ENCODE peak calls at places on chromosome 15, in seven cellular contexts. One of them, this sample, is unnamed.

GRCh38 chr15:33468740-33469139 is 158.0 kb downstream of the RYR3 start:
- DNase-seq in natural killer cell: no peak
- DNase-seq in RWPE1: no peak
- DNase-seq in tibial artery: no peak
- DNase-seq in AG09319: no peak
- DNase-seq in lower leg skin: no peak
- DNase-seq in CD4-positive, alpha-beta T cell: no peak
- DNase-seq in this sample: no peak

GRCh38 chr15:38587214-38587613 is 22.6 kb upstream of the RASGRP1 start:
- DNase-seq in AG09319: no peak
- DNase-seq in natural killer cell: no peak
- DNase-seq in tibial artery: no peak
- DNase-seq in CD4-positive, alpha-beta T cell: no peak
- DNase-seq in RWPE1: no peak
- DNase-seq in lower leg skin: no peak
- DNase-seq in this sample: no peak

GRCh38 chr15:56349554-56349953 is 15.7 kb upstream of the TEX9 start:
- DNase-seq in lower leg skin: no peak
- DNase-seq in AG09319: no peak
- DNase-seq in CD4-positive, alpha-beta T cell: no peak
- DNase-seq in natural killer cell: no peak
- DNase-seq in RWPE1: no peak
- DNase-seq in tibial artery: no peak
- DNase-seq in this sample: no peak

GRCh38 chr15:92527197-92527596 is 128.4 kb downstream of the FAM174B start:
- DNase-seq in tibial artery: peak; percentile 67
- DNase-seq in CD4-positive, alpha-beta T cell: no peak
- DNase-seq in lower leg skin: no peak
- DNase-seq in natural killer cell: no peak
- DNase-seq in AG09319: no peak
- DNase-seq in RWPE1: no peak
- DNase-seq in this sample: peak; percentile 22

GRCh38 chr15:22913646-22914380 is 66.4 kb downstream of the CYFIP1 start:
- DNase-seq in natural killer cell: no peak
- DNase-seq in AG09319: no peak
- DNase-seq in lower leg skin: no peak
- DNase-seq in CD4-positive, alpha-beta T cell: no peak
- DNase-seq in tibial artery: no peak
- DNase-seq in RWPE1: no peak
- DNase-seq in this sample: no peak

GRCh38 chr15:31303434-31304073 is 23.1 kb upstream of the KLF13 start:
- DNase-seq in lower leg skin: peak; percentile 93
- DNase-seq in tibial artery: peak; percentile 70
- DNase-seq in AG09319: no peak
- DNase-seq in natural killer cell: no peak
- DNase-seq in CD4-positive, alpha-beta T cell: no peak
- DNase-seq in RWPE1: peak; percentile 55
- DNase-seq in this sample: peak; percentile 7

GRCh38 chr15:48622227-48622626 is 23.3 kb downstream of the FBN1 start:
- DNase-seq in natural killer cell: no peak
- DNase-seq in RWPE1: no peak
- DNase-seq in tibial artery: no peak
- DNase-seq in lower leg skin: no peak
- DNase-seq in AG09319: no peak
- DNase-seq in CD4-positive, alpha-beta T cell: no peak
- DNase-seq in this sample: no peak

GRCh38 chr15:54576303-54576935 is 598.2 kb downstream of the UNC13C start:
- DNase-seq in tibial artery: no peak
- DNase-seq in AG09319: no peak
- DNase-seq in natural killer cell: no peak
- DNase-seq in RWPE1: no peak
- DNase-seq in lower leg skin: no peak
- DNase-seq in CD4-positive, alpha-beta T cell: no peak
- DNase-seq in this sample: no peak

GRCh38 chr15:41653760-41654159 is 6.4 kb upstream of the MGA start:
- DNase-seq in CD4-positive, alpha-beta T cell: no peak
- DNase-seq in lower leg skin: no peak
- DNase-seq in natural killer cell: no peak
- DNase-seq in tibial artery: no peak
- DNase-seq in RWPE1: no peak
- DNase-seq in AG09319: no peak
- DNase-seq in this sample: no peak

GRCh38 chr15:36645106-36645505 is 65.7 kb downstream of the CDIN1 start:
- DNase-seq in lower leg skin: no peak
- DNase-seq in natural killer cell: no peak
- DNase-seq in CD4-positive, alpha-beta T cell: no peak
- DNase-seq in AG09319: no peak
- DNase-seq in tibial artery: no peak
- DNase-seq in RWPE1: peak; percentile 14
- DNase-seq in this sample: peak; percentile 8

GRCh38 chr15:41024141-41024540 is 70.9 kb downstream of the CHAC1 start:
- DNase-seq in RWPE1: no peak
- DNase-seq in AG09319: peak; percentile 73
- DNase-seq in lower leg skin: no peak
- DNase-seq in tibial artery: no peak
- DNase-seq in natural killer cell: no peak
- DNase-seq in CD4-positive, alpha-beta T cell: no peak
- DNase-seq in this sample: peak; percentile 74

GRCh38 chr15:39270221-39270835 is 310.6 kb upstream of the THBS1 start:
- DNase-seq in natural killer cell: no peak
- DNase-seq in AG09319: no peak
- DNase-seq in CD4-positive, alpha-beta T cell: no peak
- DNase-seq in RWPE1: no peak
- DNase-seq in lower leg skin: no peak
- DNase-seq in tibial artery: no peak
- DNase-seq in this sample: no peak

GRCh38 chr15:62868507-62868906 is 174.0 kb upstream of the TPM1 start:
- DNase-seq in natural killer cell: no peak
- DNase-seq in RWPE1: no peak
- DNase-seq in CD4-positive, alpha-beta T cell: no peak
- DNase-seq in lower leg skin: no peak
- DNase-seq in AG09319: peak; percentile 69
- DNase-seq in tibial artery: no peak
- DNase-seq in this sample: peak; percentile 79

GRCh38 chr15:44545934-44546802 is 9.2 kb downstream of the EIF3J start:
- DNase-seq in CD4-positive, alpha-beta T cell: no peak
- DNase-seq in natural killer cell: no peak
- DNase-seq in RWPE1: no peak
- DNase-seq in lower leg skin: no peak
- DNase-seq in AG09319: no peak
- DNase-seq in tibial artery: no peak
- DNase-seq in this sample: peak; percentile 39

GRCh38 chr15:90143176-90143655 is 40.9 kb upstream of the IDH2 start:
- DNase-seq in RWPE1: peak; percentile 72
- DNase-seq in lower leg skin: no peak
- DNase-seq in tibial artery: no peak
- DNase-seq in natural killer cell: peak; percentile 26
- DNase-seq in AG09319: no peak
- DNase-seq in CD4-positive, alpha-beta T cell: peak; percentile 35
- DNase-seq in this sample: peak; percentile 78

GRCh38 chr15:82828064-82828463 is 18.6 kb downstream of the WHAMM start:
- DNase-seq in tibial artery: no peak
- DNase-seq in CD4-positive, alpha-beta T cell: no peak
- DNase-seq in lower leg skin: no peak
- DNase-seq in RWPE1: no peak
- DNase-seq in natural killer cell: no peak
- DNase-seq in AG09319: no peak
- DNase-seq in this sample: no peak

GRCh38 chr15:100926971-100927756 is 8.0 kb downstream of the LRRK1 start:
- DNase-seq in tibial artery: no peak
- DNase-seq in RWPE1: no peak
- DNase-seq in lower leg skin: peak; percentile 56
- DNase-seq in AG09319: no peak
- DNase-seq in CD4-positive, alpha-beta T cell: no peak
- DNase-seq in natural killer cell: no peak
- DNase-seq in this sample: no peak

GRCh38 chr15:99536422-99537033 is 29.3 kb upstream of the MEF2A start:
- DNase-seq in lower leg skin: peak; percentile 89
- DNase-seq in AG09319: no peak
- DNase-seq in CD4-positive, alpha-beta T cell: no peak
- DNase-seq in tibial artery: peak; percentile 90
- DNase-seq in natural killer cell: no peak
- DNase-seq in RWPE1: peak; percentile 39
- DNase-seq in this sample: no peak

GRCh38 chr15:66708389-66708788 is 6.4 kb downstream of the SMAD6 start:
- DNase-seq in AG09319: no peak
- DNase-seq in tibial artery: no peak
- DNase-seq in CD4-positive, alpha-beta T cell: no peak
- DNase-seq in RWPE1: no peak
- DNase-seq in lower leg skin: no peak
- DNase-seq in natural killer cell: no peak
- DNase-seq in this sample: no peak

GRCh38 chr15:88385078-88385700 is 82.0 kb downstream of the MRPL46 start:
- DNase-seq in CD4-positive, alpha-beta T cell: no peak
- DNase-seq in lower leg skin: no peak
- DNase-seq in natural killer cell: no peak
- DNase-seq in AG09319: no peak
- DNase-seq in tibial artery: no peak
- DNase-seq in RWPE1: peak; percentile 62
- DNase-seq in this sample: no peak

GRCh38 chr15:39908186-39908585 is 11.9 kb downstream of the GPR176 start:
- DNase-seq in AG09319: no peak
- DNase-seq in RWPE1: peak; percentile 84
- DNase-seq in natural killer cell: no peak
- DNase-seq in lower leg skin: no peak
- DNase-seq in tibial artery: no peak
- DNase-seq in CD4-positive, alpha-beta T cell: no peak
- DNase-seq in this sample: peak; percentile 94

GRCh38 chr15:91853968-91854943 is 748 bp downstream of the SLCO3A1 start:
- DNase-seq in tibial artery: peak; percentile 72
- DNase-seq in natural killer cell: peak; percentile 55
- DNase-seq in RWPE1: peak; percentile 49
- DNase-seq in CD4-positive, alpha-beta T cell: peak; percentile 13
- DNase-seq in AG09319: no peak
- DNase-seq in lower leg skin: peak; percentile 91
- DNase-seq in this sample: peak; percentile 7

GRCh38 chr15:66830358-66830757 is 128.3 kb downstream of the SMAD6 start:
- DNase-seq in AG09319: no peak
- DNase-seq in CD4-positive, alpha-beta T cell: no peak
- DNase-seq in RWPE1: peak; percentile 76
- DNase-seq in lower leg skin: no peak
- DNase-seq in tibial artery: peak; percentile 27
- DNase-seq in natural killer cell: no peak
- DNase-seq in this sample: peak; percentile 29

DNA sequence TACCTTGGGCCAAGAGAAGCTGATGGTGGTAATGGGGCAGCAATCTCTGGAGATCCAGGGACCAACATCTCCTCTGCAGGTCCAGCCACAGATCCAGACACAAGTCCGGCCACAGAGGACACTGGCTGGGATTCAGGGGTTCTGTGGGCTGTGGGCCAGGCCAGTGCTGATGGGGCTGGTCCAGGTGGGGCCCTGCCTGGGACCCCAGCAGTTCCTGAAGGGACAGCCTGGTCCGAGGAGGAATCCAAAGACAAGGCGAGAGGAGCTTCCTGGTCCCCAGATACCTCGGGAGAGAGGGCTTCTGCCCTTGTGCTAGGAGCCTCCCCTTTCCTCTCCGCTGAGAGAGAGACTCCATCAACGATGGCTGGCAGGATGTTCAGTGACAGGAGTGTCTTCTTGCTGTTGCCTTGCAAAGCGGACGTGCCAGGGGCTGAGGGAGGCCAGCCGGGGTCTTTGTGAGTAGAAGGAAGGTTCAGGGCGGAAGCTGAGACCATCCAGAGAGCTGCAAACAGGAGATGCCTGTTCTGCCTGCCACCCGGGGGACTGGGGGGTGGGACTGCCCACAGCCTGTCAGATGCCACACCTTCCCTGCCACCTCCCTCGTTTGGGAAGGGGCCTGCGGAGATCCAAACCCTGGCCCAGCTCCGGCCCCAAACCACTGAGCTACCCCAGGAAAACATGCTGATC is 24.5 kb upstream of the GOLGA6C start:
- DNase-seq in natural killer cell: no peak
- DNase-seq in CD4-positive, alpha-beta T cell: no peak
- DNase-seq in AG09319: no peak
- DNase-seq in tibial artery: peak; percentile 51
- DNase-seq in lower leg skin: no peak
- DNase-seq in RWPE1: no peak
- DNase-seq in this sample: no peak
- TF ChIP-seq CTCF in natural killer cell: no peak
- TF ChIP-seq CTCF in CD4-positive, alpha-beta T cell: no peak
- TF ChIP-seq CTCF in AG09319: no peak
- TF ChIP-seq CTCF in tibial artery: no peak
- TF ChIP-seq CTCF in lower leg skin: no peak
- TF ChIP-seq CTCF in RWPE1: no peak
- TF ChIP-seq CTCF in this sample: no peak

GRCh38 chr15:80176443-80176842 is 23.6 kb downstream of the FAH start:
- DNase-seq in lower leg skin: no peak
- DNase-seq in CD4-positive, alpha-beta T cell: no peak
- DNase-seq in AG09319: no peak
- DNase-seq in tibial artery: no peak
- DNase-seq in natural killer cell: no peak
- DNase-seq in RWPE1: no peak
- DNase-seq in this sample: no peak
- TF ChIP-seq CTCF in lower leg skin: no peak
- TF ChIP-seq CTCF in CD4-positive, alpha-beta T cell: no peak
- TF ChIP-seq CTCF in AG09319: no peak
- TF ChIP-seq CTCF in tibial artery: no peak
- TF ChIP-seq CTCF in natural killer cell: no peak
- TF ChIP-seq CTCF in RWPE1: no peak
- TF ChIP-seq CTCF in this sample: no peak

GRCh38 chr15:73709671-73710070 is 25.5 kb downstream of the CD276 start:
- DNase-seq in CD4-positive, alpha-beta T cell: no peak
- DNase-seq in tibial artery: no peak
- DNase-seq in lower leg skin: no peak
- DNase-seq in natural killer cell: no peak
- DNase-seq in RWPE1: no peak
- DNase-seq in AG09319: no peak
- DNase-seq in this sample: no peak

GRCh38 chr15:73711526-73711925 is 27.3 kb downstream of the CD276 start:
- DNase-seq in AG09319: no peak
- DNase-seq in lower leg skin: no peak
- DNase-seq in CD4-positive, alpha-beta T cell: no peak
- DNase-seq in natural killer cell: no peak
- DNase-seq in tibial artery: no peak
- DNase-seq in RWPE1: no peak
- DNase-seq in this sample: no peak

GRCh38 chr15:73714695-73715301 is 30.6 kb downstream of the CD276 start:
- DNase-seq in AG09319: no peak
- DNase-seq in CD4-positive, alpha-beta T cell: no peak
- DNase-seq in lower leg skin: no peak
- DNase-seq in natural killer cell: no peak
- DNase-seq in tibial artery: no peak
- DNase-seq in RWPE1: no peak
- DNase-seq in this sample: no peak

GRCh38 chr15:73710321-73710720 is 26.1 kb downstream of the CD276 start:
- DNase-seq in tibial artery: no peak
- DNase-seq in CD4-positive, alpha-beta T cell: no peak
- DNase-seq in lower leg skin: no peak
- DNase-seq in AG09319: no peak
- DNase-seq in natural killer cell: no peak
- DNase-seq in RWPE1: no peak
- DNase-seq in this sample: no peak

GRCh38 chr15:73712107-73712506 is 27.9 kb downstream of the CD276 start:
- DNase-seq in RWPE1: no peak
- DNase-seq in tibial artery: no peak
- DNase-seq in CD4-positive, alpha-beta T cell: no peak
- DNase-seq in lower leg skin: no peak
- DNase-seq in natural killer cell: no peak
- DNase-seq in AG09319: no peak
- DNase-seq in this sample: no peak
- TF ChIP-seq CTCF in RWPE1: no peak
- TF ChIP-seq CTCF in tibial artery: no peak
- TF ChIP-seq CTCF in CD4-positive, alpha-beta T cell: no peak
- TF ChIP-seq CTCF in lower leg skin: no peak
- TF ChIP-seq CTCF in natural killer cell: no peak
- TF ChIP-seq CTCF in AG09319: no peak
- TF ChIP-seq CTCF in this sample: peak; percentile 17

GRCh38 chr15:65055201-65055870 is 10.1 kb downstream of the SLC51B start:
- DNase-seq in natural killer cell: no peak
- DNase-seq in RWPE1: no peak
- DNase-seq in AG09319: no peak
- DNase-seq in CD4-positive, alpha-beta T cell: no peak
- DNase-seq in lower leg skin: peak; percentile 83
- DNase-seq in tibial artery: peak; percentile 88
- DNase-seq in this sample: peak; percentile 30
- TF ChIP-seq CTCF in natural killer cell: no peak
- TF ChIP-seq CTCF in RWPE1: no peak
- TF ChIP-seq CTCF in AG09319: no peak
- TF ChIP-seq CTCF in CD4-positive, alpha-beta T cell: no peak
- TF ChIP-seq CTCF in lower leg skin: no peak
- TF ChIP-seq CTCF in tibial artery: no peak
- TF ChIP-seq CTCF in this sample: no peak

This sample was measured in fibroblast of villous mesenchyme.